ENCODE peak calls at places on chromosomes 12 and 14, in four cellular contexts. U is psoas muscle; I is NCI-H2171 treated with DMSO at 0.1 percent for 48 hours; R is stimulated activated effector memory CD8-positive, alpha-beta T cell treated with anti-CD3 and anti-CD28 coated beads, Interleukin-12 subunit alpha, Interleukin-12 subunit beta, amount 100 ng/mL, for 72 hours. O is an unnamed sample.

GRCh38 chr12:39010406-39010805 is 105.0 kb upstream of the CPNE8 start:
- DNase-seq in R (no peak), U (no peak), I (no peak), O (peak)

GRCh38 chr12:51528852-51529545 is 62.0 kb upstream of the SCN8A start:
- DNase-seq in U (no peak), R (no peak), I (no peak), O (no peak)

GRCh38 chr12:59808317-59808910 is 212.6 kb downstream of the SLC16A7 start:
- DNase-seq in I (peak), U (no peak), R (no peak), O (no peak)

GRCh38 chr14:64637735-64638473 is 66.3 kb upstream of the PLEKHG3 start:
- DNase-seq in I (no peak), R (no peak), U (no peak), O (no peak)

GRCh38 chr12:16424531-16424930 is 77.1 kb downstream of the MGST1 start:
- DNase-seq in U (no peak), R (no peak), I (no peak), O (no peak)

GRCh38 chr12:20144341-20144740 is 224.0 kb upstream of the PDE3A start:
- DNase-seq in U (no peak), I (no peak), R (no peak), O (no peak)

GRCh38 chr14:101476931-101477553 is 84.3 kb upstream of the DIO3 start:
- DNase-seq in U (no peak), R (no peak), I (peak), O (no peak)

GRCh38 chr14:69719501-69719951 is 47.4 kb upstream of the SRSF5 start:
- DNase-seq in U (no peak), I (peak), R (no peak), O (peak)

GRCh38 chr14:105087963-105088811 is 23.0 kb upstream of the GPR132 start:
- DNase-seq in U (no peak), I (peak), R (no peak), O (peak)

GRCh38 chr12:123767613-123768012 is 5.5 kb downstream of the DNAH10 start:
- DNase-seq in U (no peak), I (no peak), R (no peak), O (no peak)

GRCh38 chr12:12946686-12947355 is 5.1 kb downstream of the GPRC5D start:
- DNase-seq in U (no peak), I (no peak), R (no peak), O (no peak)

GRCh38 chr14:85587152-85587697 is 57.3 kb downstream of the FLRT2 start:
- DNase-seq in U (no peak), R (no peak), I (peak), O (peak)

GRCh38 chr12:13200841-13201240 is 4.3 kb downstream of the EMP1 start:
- DNase-seq in U (no peak), R (no peak), I (no peak), O (no peak)

GRCh38 chr12:93153321-93153720 is 224.2 kb upstream of the EEA1 start:
- DNase-seq in U (no peak), R (no peak), I (no peak), O (no peak)

GRCh38 chr12:125861299-125862281 is 796.4 kb downstream of the AACS start:
- DNase-seq in R (no peak), I (peak), U (peak), O (peak)

GRCh38 chr14:100777366-100778077 is 48.4 kb upstream of the MEG3 start:
- DNase-seq in U (no peak), R (no peak), I (no peak), O (no peak)

GRCh38 chr12:117896009-117896408 is 72.8 kb downstream of the KSR2 start:
- DNase-seq in U (no peak), R (no peak), I (no peak), O (no peak)

GRCh38 chr14:65019944-65020566 is 33.4 kb downstream of the FNTB start:
- DNase-seq in U (no peak), R (no peak), I (peak), O (peak)

GRCh38 chr12:88339966-88340365 is 197.9 kb downstream of the TMTC3 start:
- DNase-seq in I (no peak), R (no peak), U (no peak), O (no peak)

GRCh38 chr12:94873368-94874085 is 130.0 kb downstream of the NDUFA12 start:
- DNase-seq in U (peak), I (no peak), R (no peak), O (peak)

GRCh38 chr12:67925077-67925476 is 64.2 kb upstream of the IFNG-AS1 start:
- DNase-seq in R (no peak), U (no peak), I (no peak), O (peak)

GRCh38 chr12:120737557-120738251 is 12.1 kb downstream of the ACADS start:
- DNase-seq in R (no peak), U (no peak), I (no peak), O (no peak)

GRCh38 chr14:98187302-98187701 is 1084.7 kb downstream of the BCL11B start:
- DNase-seq in R (no peak), I (no peak), U (no peak), O (no peak)

GRCh38 chr14:88198441-88198840 is 124.6 kb downstream of the KCNK10 start:
- DNase-seq in I (peak), U (no peak), R (no peak), O (no peak)

O was measured in thyroid gland.